ENCODE peak calls at places on chromosomes 2 and 18, in ten cellular contexts. C is GM19239; H is NCI-H2227 treated with DMSO at 0.1 percent for 48 hours; G is mucosa of gallbladder; L is activated CD4-positive, alpha-beta T cell treated with anti-CD3 and anti-CD28 coated beads, Interleukin-2, amount 10 ng/mL, durations not matched to agents 7 days and 5 days; V is GM13977; R is A673; D is neuronal stem cell; F is amniotic stem cell; T is cerebellar cortex. M is an unnamed sample.
A peak's percentile ranks its signal among the peaks of the same experiment; 100 is the strongest.

GRCh38 chr2:60475311-60475830 is 78.1 kb downstream of the BCL11A start:
- DNase-seq in L (no peak), R (no peak), T (no peak), D (no peak), G (no peak), V (no peak), F (no peak), H (no peak), C (no peak), M (no peak)

GRCh38 chr2:230790981-230791380 is 73.8 kb upstream of the ITM2C start:
- DNase-seq in R (no peak), G (no peak), H (no peak), V (no peak), C (no peak), F (no peak), D (no peak), L (no peak), T (no peak), M (no peak)

GRCh38 chr2:105397025-105397722 is 1.7 kb downstream of the FHL2 start:
- DNase-seq in T (no peak), G (no peak), V (no peak), C (no peak), L (no peak), R (no peak), F (no peak), H (no peak), D (no peak), M (no peak)

GRCh38 chr2:231604101-231604684 is 11.5 kb downstream of the TEX44 start:
- DNase-seq in H (no peak), L (no peak), T (peak; percentile 65), D (no peak), R (no peak), C (peak; percentile 53), F (no peak), G (peak; percentile 32), V (peak; percentile 79), M (peak; percentile 70)

GRCh38 chr2:119734051-119734450 is 25.7 kb upstream of the PTPN4 start:
- DNase-seq in C (no peak), F (no peak), V (no peak), G (no peak), H (no peak), D (no peak), R (no peak), T (peak; percentile 97), L (no peak), M (no peak)

GRCh38 chr2:74441111-74441689 is 537 bp downstream of the RTKN start:
- DNase-seq in L (no peak), G (no peak), T (no peak), R (no peak), D (peak; percentile 43), V (no peak), F (no peak), H (no peak), C (no peak), M (no peak)

GRCh38 chr18:13581055-13581454 is 145.3 kb downstream of the FAM210A start:
- DNase-seq in F (no peak), H (no peak), V (no peak), T (no peak), R (no peak), L (peak; percentile 3), C (no peak), G (no peak), D (no peak), M (no peak)

GRCh38 chr2:102331311-102331980 is 20.1 kb downstream of the IL1RL1 start:
- DNase-seq in C (no peak), D (no peak), T (no peak), H (no peak), R (no peak), L (no peak), F (no peak), V (no peak), G (no peak), M (no peak)

GRCh38 chr2:180015951-180016709 is 9.0 kb upstream of the CWC22 start:
- DNase-seq in D (no peak), C (no peak), R (peak; percentile 74), T (no peak), L (no peak), F (peak; percentile 77), G (no peak), V (no peak), H (no peak), M (no peak)

GRCh38 chr18:58087928-58088722 is 44.1 kb downstream of the NEDD4L start:
- DNase-seq in T (no peak), C (no peak), D (no peak), R (no peak), H (no peak), V (no peak), G (peak; percentile 26), F (no peak), L (no peak), M (no peak)

GRCh38 chr18:44715245-44715644 is 34.6 kb downstream of the SETBP1 start:
- DNase-seq in F (peak; percentile 24), H (peak; percentile 19), V (no peak), D (no peak), C (no peak), L (no peak), G (peak; percentile 32), R (no peak), T (peak; percentile 22), M (no peak)

GRCh38 chr2:106876699-106877098 is 9.3 kb downstream of the ST6GAL2 start:
- DNase-seq in L (no peak), V (no peak), H (no peak), C (no peak), G (no peak), T (no peak), R (no peak), F (no peak), D (no peak), M (no peak)

GRCh38 chr2:16218651-16219050 is 278.3 kb downstream of the MYCN start:
- DNase-seq in R (peak; percentile 40), F (no peak), H (peak; percentile 12), L (no peak), C (no peak), V (peak; percentile 39), G (no peak), D (no peak), T (peak; percentile 4), M (no peak)

GRCh38 chr2:147293958-147294824 is 550.6 kb upstream of the ACVR2A start:
- DNase-seq in C (no peak), L (no peak), G (no peak), H (no peak), D (no peak), R (no peak), V (no peak), T (no peak), F (no peak), M (no peak)

GRCh38 chr18:12076424-12077140 is 17.1 kb upstream of the ANKRD62 start:
- DNase-seq in H (peak; percentile 55), L (no peak), R (peak; percentile 58), V (peak; percentile 51), C (no peak), T (peak; percentile 2), G (no peak), D (no peak), F (no peak), M (no peak)

GRCh38 chr2:197461073-197461472 is 7.7 kb downstream of the COQ10B start:
- DNase-seq in D (no peak), C (no peak), V (no peak), H (no peak), L (no peak), T (no peak), G (no peak), F (no peak), R (no peak), M (no peak)

GRCh38 chr2:121336528-121337294 is 51.7 kb upstream of the TFCP2L1 start:
- DNase-seq in F (no peak), T (no peak), G (no peak), V (no peak), R (no peak), H (no peak), C (no peak), D (no peak), L (no peak), M (no peak)

GRCh38 chr2:9083287-9083686 is 79.8 kb upstream of the MBOAT2 start:
- DNase-seq in D (no peak), F (no peak), L (no peak), T (no peak), C (no peak), G (no peak), H (no peak), R (no peak), V (no peak), M (no peak)

GRCh38 chr2:9558948-9559381 is 3.3 kb upstream of the ADAM17 start:
- DNase-seq in L (no peak), D (no peak), F (peak; percentile 93), C (no peak), V (no peak), H (no peak), T (no peak), R (no peak), G (no peak), M (no peak)

GRCh38 chr2:133490412-133490958 is 77.8 kb downstream of the NCKAP5 start:
- DNase-seq in C (no peak), R (no peak), F (no peak), D (no peak), T (no peak), L (no peak), V (no peak), G (no peak), H (no peak), M (no peak)

GRCh38 chr18:73638709-73639108 is 508.9 kb downstream of the FBXO15 start:
- DNase-seq in H (no peak), T (no peak), L (no peak), D (no peak), V (no peak), C (no peak), G (no peak), F (no peak), R (no peak), M (no peak)

GRCh38 chr2:47513981-47514520 is 111.1 kb downstream of the MSH2 start:
- DNase-seq in F (no peak), L (no peak), H (no peak), G (no peak), C (no peak), D (no peak), V (no peak), R (no peak), T (peak; percentile 20), M (no peak)

GRCh38 chr2:176093145-176093888 is 796 bp downstream of the HOXD13 start:
- DNase-seq in D (no peak), H (peak; percentile 32), R (peak; percentile 79), T (no peak), G (no peak), F (no peak), V (no peak), L (no peak), C (no peak), M (no peak)

GRCh38 chr2:98378901-98379300 is 32.6 kb downstream of the CNGA3 start:
- DNase-seq in F (no peak), H (no peak), T (no peak), L (no peak), D (no peak), G (peak; percentile 63), R (no peak), C (no peak), V (no peak), M (no peak)

GRCh38 chr2:218465987-218466633 is 47.2 kb downstream of the VIL1 start:
- DNase-seq in H (no peak), L (no peak), C (no peak), D (no peak), F (peak; percentile 9), T (peak; percentile 69), R (peak; percentile 40), G (no peak), V (no peak), M (no peak)

GRCh38 chr2:168338292-168338691 is 90.9 kb upstream of the STK39 start:
- DNase-seq in T (no peak), C (no peak), F (no peak), R (no peak), D (no peak), V (no peak), G (no peak), H (no peak), L (no peak), M (no peak)

GRCh38 chr2:67394734-67395133 is 2.4 kb upstream of the ETAA1 start:
- DNase-seq in C (no peak), T (no peak), F (no peak), V (no peak), H (no peak), R (no peak), D (no peak), G (no peak), L (no peak), M (no peak)

GRCh38 chr18:41665210-41665609 is 289.8 kb upstream of the PIK3C3 start:
- DNase-seq in L (no peak), F (no peak), R (no peak), G (no peak), D (no peak), V (no peak), H (no peak), T (no peak), C (no peak), M (no peak)

M was measured in naive B cell.